ENCODE peak calls at places on chromosomes 6 and 20, in eight cellular contexts. H, A, U, S, J, M, Y and I are unnamed samples. For H3K9me3, the result is how much of the 10 kb centered on the place peaks cover.

GRCh38 chr6:42452171-42453026 is 673 bp upstream of the TRERF1 start:
- DNase-seq in A (peak), Y (peak), M (peak), S (peak), U (peak), H (peak), J (peak), I (peak)

GRCh38 chr6:113427617-113428016 is 429.5 kb upstream of the MARCKS start:
- DNase-seq in H (no peak), M (no peak), U (no peak), Y (no peak), J (no peak), A (no peak), S (no peak), I (no peak)

GRCh38 chr6:13924949-13925881 is at the start of gene RNF182:
- DNase-seq in Y (peak), M (no peak), S (peak), H (no peak), U (peak), A (no peak), J (no peak), I (no peak)

GRCh38 chr6:41229716-41230115 is 1.6 kb downstream of the TREML4 start:
- DNase-seq in U (no peak), H (no peak), Y (no peak), S (no peak), M (no peak), J (no peak), A (no peak), I (no peak)

GRCh38 chr20:20752712-20753111 is 40.3 kb upstream of the RALGAPA2 start:
- DNase-seq in M (no peak), A (no peak), U (peak), Y (no peak), H (no peak), S (no peak), J (no peak), I (no peak)

GRCh38 chr6:37456126-37456525 is 23.1 kb downstream of the CMTR1 start:
- DNase-seq in A (no peak), Y (no peak), S (no peak), H (no peak), J (no peak), M (no peak), U (no peak), I (no peak)

GRCh38 chr6:156719395-156719719 is 57.8 kb upstream of the ARID1B start:
- DNase-seq in M (no peak), U (peak), H (peak), A (no peak), J (no peak), Y (no peak), S (no peak), I (no peak)

GRCh38 chr20:38889792-38890496 is 36.3 kb upstream of the FAM83D start:
- DNase-seq in J (no peak), U (no peak), M (no peak), S (no peak), H (no peak), Y (peak), A (no peak), I (no peak)

GRCh38 chr20:815914-816606 is 17.5 kb upstream of the FAM110A start:
- DNase-seq in A (peak), M (peak), Y (peak), S (peak), H (peak), J (peak), U (peak), I (peak)

GRCh38 chr6:169981969-169982368 is 230.5 kb downstream of the ERMARD start:
- DNase-seq in J (no peak), U (no peak), H (no peak), A (no peak), M (no peak), S (no peak), Y (no peak), I (no peak)
- H3K9me3 ChIP-seq in J (under half), U (under half), H (under half), A (under half), M (under half), S (under half), Y (under half), I (under half)

DNA sequence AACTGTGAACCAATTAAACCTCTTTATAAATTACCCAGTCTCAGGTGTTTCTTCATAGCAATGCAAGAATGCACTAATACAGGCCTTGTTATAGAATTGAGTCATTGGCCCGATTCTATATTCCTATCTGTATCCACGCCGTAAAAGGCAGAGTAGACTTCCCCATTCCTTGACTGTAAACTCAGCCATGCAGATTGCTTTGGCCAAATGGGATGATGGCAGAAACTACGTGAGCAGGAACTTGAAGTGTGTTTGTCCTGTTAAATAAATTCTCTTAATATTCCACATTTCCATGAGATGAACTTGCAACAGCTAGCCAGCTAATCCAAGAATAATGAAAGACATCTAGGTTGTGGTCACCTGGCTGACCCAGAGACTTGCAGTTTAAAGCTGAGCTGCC is 3.9 kb upstream of the SAYSD1 start:
- DNase-seq in H (no peak), Y (no peak), S (no peak), J (no peak), M (no peak), U (no peak), A (no peak), I (no peak)
- H3K4me3 ChIP-seq in H (no peak), Y (no peak), S (no peak), J (no peak), M (no peak), U (no peak), A (no peak), I (no peak)

GRCh38 chr6:32223258-32224235 is at the start of gene NOTCH4:
- DNase-seq in U (no peak), Y (no peak), M (no peak), S (no peak), A (no peak), J (peak), H (no peak), I (no peak)
- H3K27ac ChIP-seq in U (no peak), Y (no peak), M (no peak), S (no peak), A (no peak), J (peak), H (no peak), I (no peak)

DNA sequence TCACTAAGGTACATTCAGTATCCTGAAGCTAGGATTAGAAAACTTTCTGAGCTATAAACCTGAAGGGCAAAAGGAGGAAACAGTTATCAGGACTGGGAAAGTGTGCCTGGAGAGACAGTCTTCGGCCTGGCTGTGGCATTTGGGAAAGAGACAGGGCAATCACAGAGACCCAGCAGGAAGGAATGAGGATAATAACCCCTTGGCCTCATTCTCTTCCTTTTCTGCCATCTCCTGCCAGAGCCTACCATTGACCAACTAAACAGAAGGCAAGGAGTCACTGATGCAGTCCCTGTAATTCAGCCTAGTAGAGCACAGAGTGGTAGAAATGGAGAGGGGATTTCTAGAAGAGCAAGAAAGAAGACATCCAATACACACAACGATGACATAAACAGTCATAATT is 359.4 kb downstream of the HDGFL1 start:
- DNase-seq in H (no peak), J (no peak), S (no peak), A (no peak), M (no peak), Y (no peak), U (no peak), I (no peak)
- H3K9me3 ChIP-seq in H (under half), J (under half), S (under half), A (under half), M (under half), Y (under half), U (under half), I (under half)

GRCh38 chr6:28206527-28207243 is 18.4 kb upstream of the ZSCAN9 start:
- DNase-seq in S (no peak), J (no peak), U (no peak), A (no peak), Y (no peak), H (no peak), M (no peak), I (no peak)
- H3K4me3 ChIP-seq in S (no peak), J (peak), U (peak), A (no peak), Y (no peak), H (no peak), M (peak), I (no peak)

DNA sequence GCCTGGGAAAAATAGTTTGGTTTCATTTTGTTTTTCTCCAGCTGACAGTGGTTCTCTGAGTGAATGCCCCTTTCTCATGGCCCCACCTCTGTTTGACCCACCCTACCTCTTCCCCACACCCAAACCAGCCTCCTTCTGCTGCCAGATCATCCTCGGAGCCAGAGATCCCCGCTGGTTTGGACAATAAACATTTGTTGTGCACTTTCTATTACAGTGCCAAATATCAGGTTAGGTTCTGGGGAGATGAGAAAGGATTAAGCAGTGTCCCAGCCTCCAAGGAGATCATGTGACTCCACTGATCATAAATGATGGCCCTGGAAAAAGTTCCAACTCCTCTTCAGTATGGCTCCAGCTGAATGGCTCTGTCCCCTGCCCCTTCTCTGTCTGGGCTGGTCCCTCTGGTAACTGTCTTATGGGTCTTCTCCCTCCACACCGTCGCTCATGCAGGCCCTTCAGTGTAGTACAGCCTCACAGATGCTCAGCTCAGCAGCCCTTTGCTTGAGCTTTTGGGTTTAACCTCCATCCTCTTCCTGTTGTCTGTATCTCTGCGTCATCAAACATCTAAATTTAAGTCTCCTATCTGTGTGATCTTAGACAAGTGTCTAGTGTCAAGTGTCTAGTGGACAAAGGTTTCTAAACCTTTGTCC is 17.1 kb upstream of the SERPINB1 start:
- DNase-seq in U (no peak), J (no peak), Y (no peak), A (no peak), S (no peak), M (no peak), H (no peak), I (peak)
- H3K27ac ChIP-seq in U (peak), J (peak), Y (peak), A (peak), S (peak), M (peak), H (peak), I (peak)

DNA sequence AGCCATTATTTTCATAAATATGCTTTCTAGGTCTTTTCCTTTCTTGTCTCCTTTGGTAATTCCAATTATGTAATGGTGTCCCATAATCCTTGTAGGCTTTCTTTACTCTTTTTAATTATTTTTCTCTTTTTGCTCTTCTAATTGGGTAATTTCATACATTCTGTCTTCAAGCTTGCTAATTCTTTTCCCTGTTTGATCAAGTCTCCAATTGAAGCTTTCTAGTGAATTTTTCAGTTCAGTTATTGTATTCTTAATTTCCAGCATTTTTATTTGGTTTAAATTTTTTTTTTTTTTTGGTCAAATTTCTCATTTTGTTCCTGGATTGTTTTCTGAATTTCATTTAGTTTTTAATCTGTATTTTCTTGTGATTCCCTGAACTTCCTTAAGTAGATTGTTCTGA is 74.9 kb upstream of the UST start:
- DNase-seq in M (no peak), H (no peak), U (no peak), S (no peak), Y (no peak), J (no peak), A (no peak), I (no peak)
- H3K9me3 ChIP-seq in M (under half), H (under half), U (under half), S (under half), Y (under half), J (half or more), A (under half), I (under half)

GRCh38 chr20:58175836-58176235 is 52.6 kb downstream of the ANKRD60 start:
- DNase-seq in J (no peak), H (no peak), M (no peak), A (no peak), S (no peak), U (no peak), Y (no peak), I (no peak)

GRCh38 chr20:58173930-58174707 is 54.3 kb downstream of the ANKRD60 start:
- DNase-seq in M (no peak), H (peak), A (no peak), U (no peak), S (no peak), Y (peak), J (no peak), I (no peak)

GRCh38 chr20:58175425-58175824 is 53.0 kb downstream of the ANKRD60 start:
- DNase-seq in H (no peak), S (no peak), A (no peak), J (no peak), U (no peak), Y (no peak), M (no peak), I (no peak)

GRCh38 chr20:58173091-58173490 is 55.4 kb downstream of the ANKRD60 start:
- DNase-seq in A (no peak), U (no peak), Y (peak), M (no peak), S (no peak), J (no peak), H (no peak), I (no peak)

DNA sequence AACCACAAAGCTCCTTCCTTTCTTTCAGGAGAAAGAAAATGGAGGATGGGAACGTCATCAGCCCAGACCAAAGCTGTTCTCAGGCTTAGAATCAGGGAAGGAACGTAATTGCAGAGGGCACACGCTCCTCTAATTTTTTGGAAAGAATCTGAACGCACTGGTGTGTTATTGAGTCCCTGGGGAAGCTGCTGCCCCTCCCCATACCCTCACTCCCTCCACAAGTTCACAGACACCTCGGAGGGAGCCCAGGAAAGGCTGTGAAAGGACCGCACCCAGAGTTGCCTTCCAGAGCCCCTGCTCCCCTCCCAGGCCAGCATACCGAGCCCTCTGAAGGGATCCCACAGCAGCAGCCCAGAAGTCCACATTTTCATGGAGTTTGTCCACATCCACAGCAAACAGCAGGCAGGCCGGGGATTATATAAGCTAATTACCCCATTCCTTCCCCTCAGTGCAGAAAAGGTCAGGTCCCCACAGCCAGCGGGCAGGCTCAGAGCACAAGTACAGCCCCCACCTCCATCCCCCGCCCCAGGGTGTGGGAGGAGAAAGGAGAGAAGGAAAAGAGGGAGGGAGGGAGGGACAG is 53.7 kb downstream of the ANKRD60 start:
- DNase-seq in U (peak), A (no peak), J (peak), H (no peak), Y (peak), M (peak), S (no peak), I (no peak)
- H3K4me3 ChIP-seq in U (no peak), A (no peak), J (peak), H (no peak), Y (no peak), M (peak), S (no peak), I (no peak)

GRCh38 chr6:29976253-29976587 is 33.9 kb downstream of the HLA-A start:
- DNase-seq in Y (no peak), U (no peak), S (no peak), A (no peak), M (no peak), H (no peak), J (no peak), I (no peak)
- H3K27ac ChIP-seq in Y (peak), U (peak), S (no peak), A (peak), M (peak), H (peak), J (peak), I (peak)

DNA sequence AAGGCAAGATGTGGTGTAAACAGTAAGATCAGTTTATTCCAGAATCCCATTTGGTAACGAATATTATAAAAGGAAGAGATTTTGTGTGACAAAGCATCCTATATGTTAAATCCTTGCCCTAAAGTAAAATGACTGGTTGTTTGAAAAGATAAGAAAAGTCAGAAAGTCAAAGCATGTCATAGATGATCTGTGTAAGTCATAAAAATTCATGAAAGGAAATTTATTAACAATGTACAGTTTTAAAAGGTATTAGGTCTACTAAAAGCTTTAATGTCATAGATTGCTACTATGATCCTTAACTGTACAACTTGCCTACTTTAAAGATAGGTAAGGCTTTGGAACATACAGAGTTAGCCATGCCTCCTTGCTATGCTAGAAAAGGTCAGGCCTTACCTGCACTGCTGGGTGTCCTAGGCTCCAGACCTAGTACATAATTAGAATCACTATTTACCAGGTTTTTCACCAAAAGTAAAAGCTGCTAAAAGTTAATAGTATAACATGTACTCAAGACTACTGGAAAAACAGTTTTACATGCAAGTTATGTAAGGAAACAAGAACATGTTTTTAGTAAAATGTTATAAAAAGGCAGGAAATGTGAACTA is 1090.1 kb upstream of the ADGRB3 start:
- DNase-seq in U (no peak), H (no peak), M (no peak), A (no peak), Y (no peak), J (no peak), S (no peak), I (no peak)
- H3K9me3 ChIP-seq in U (under half), H (under half), M (under half), A (under half), Y (under half), J (half or more), S (under half), I (under half)